ENCODE peak calls at places on chromosomes 12 and 14, in seven cellular contexts. O is GM04504; T is stimulated activated CD8-positive, alpha-beta memory T cell treated with anti-CD3 and anti-CD28 coated beads, Interleukin-7, amount 100 ng/mL, for 48 hours; U is A549; S is epithelial cell of esophagus; H is GM12878; V is naive thymus-derived CD4-positive, alpha-beta T cell. Z is an unnamed sample.

GRCh38 chr12:48794870-48795269 is 6.0 kb upstream of the ADCY6 start:
- DNase-seq in O (no peak), T (no peak), U (no peak), S (peak; percentile 97), V (no peak), H (no peak), Z (no peak)

GRCh38 chr14:23041729-23042128 is 283 bp upstream of the PSMB11 start:
- DNase-seq in S (peak; percentile 63), V (no peak), H (no peak), O (no peak), T (no peak), U (no peak), Z (no peak)

GRCh38 chr12:11698729-11699128 is 49.3 kb downstream of the ETV6 start:
- DNase-seq in H (no peak), T (no peak), S (no peak), O (no peak), V (no peak), U (no peak), Z (no peak)

GRCh38 chr14:92846162-92846897 is 52.2 kb downstream of the GOLGA5 start:
- DNase-seq in V (no peak), U (peak; percentile 9), H (peak; percentile 86), S (peak; percentile 90), O (peak; percentile 38), T (peak; percentile 2), Z (no peak)

GRCh38 chr12:10278104-10278503 is 29.6 kb upstream of the KLRD1 start:
- DNase-seq in U (no peak), O (no peak), S (no peak), H (no peak), V (no peak), T (no peak), Z (no peak)

GRCh38 chr12:119659289-119659897 is 8.5 kb upstream of the PRKAB1 start:
- DNase-seq in H (no peak), V (peak; percentile 53), O (no peak), S (peak; percentile 48), T (no peak), U (peak; percentile 26), Z (no peak)

GRCh38 chr12:69102856-69103255 is 136.5 kb upstream of the CPSF6 start:
- DNase-seq in U (no peak), V (no peak), S (no peak), O (no peak), H (no peak), T (no peak), Z (no peak)

GRCh38 chr12:27504506-27504905 is 19.5 kb upstream of the PPFIBP1 start:
- DNase-seq in U (no peak), H (no peak), O (no peak), V (no peak), S (no peak), T (no peak), Z (no peak)

GRCh38 chr12:52141306-52141705 is 50.5 kb downstream of the KRT80 start:
- DNase-seq in U (peak; percentile 59), V (no peak), O (no peak), S (no peak), T (no peak), H (no peak), Z (no peak)

GRCh38 chr14:30709201-30709600 is 87.1 kb downstream of the SCFD1 start:
- DNase-seq in U (no peak), O (no peak), S (no peak), T (no peak), H (no peak), V (no peak), Z (no peak)

GRCh38 chr14:33834956-33835655 is 115.8 kb downstream of the EGLN3 start:
- DNase-seq in T (no peak), V (no peak), O (no peak), U (no peak), S (no peak), H (no peak), Z (no peak)

GRCh38 chr12:55068416-55069010 is 48.7 kb downstream of the NEUROD4 start:
- DNase-seq in T (no peak), S (peak; percentile 69), H (no peak), U (peak; percentile 68), O (peak; percentile 24), V (peak; percentile 50), Z (no peak)

GRCh38 chr14:37655418-37655817 is 60.0 kb downstream of the TTC6 start:
- DNase-seq in H (no peak), T (no peak), V (no peak), S (peak; percentile 18), U (peak; percentile 25), O (no peak), Z (no peak)

GRCh38 chr12:6768385-6769002 is 2.3 kb downstream of the PTMS start:
- DNase-seq in H (no peak), T (no peak), O (no peak), S (no peak), U (no peak), V (no peak), Z (no peak)

GRCh38 chr14:57390806-57391562 is 598 bp downstream of the NAA30 start:
- DNase-seq in V (peak; percentile 58), U (peak; percentile 48), H (no peak), S (peak; percentile 35), O (peak; percentile 12), T (peak; percentile 18), Z (peak; percentile 33)

GRCh38 chr12:27922591-27923139 is 49.9 kb downstream of the PTHLH start:
- DNase-seq in S (peak; percentile 90), O (no peak), H (no peak), U (peak; percentile 35), V (no peak), T (no peak), Z (no peak)

GRCh38 chr12:96487214-96487613 is 2.2 kb upstream of the CFAP54 start:
- DNase-seq in H (no peak), T (no peak), V (no peak), O (no peak), U (peak; percentile 63), S (peak; percentile 87), Z (no peak)

GRCh38 chr14:56122306-56122705 is 4.1 kb downstream of the PELI2 start:
- DNase-seq in O (no peak), U (no peak), H (no peak), V (no peak), T (no peak), S (no peak), Z (no peak)

GRCh38 chr12:12975322-12976077 is 23.5 kb upstream of the GPRC5D start:
- DNase-seq in S (peak; percentile 52), H (no peak), O (no peak), T (no peak), U (peak; percentile 64), V (no peak), Z (no peak)

GRCh38 chr14:51176819-51177218 is 63.2 kb upstream of the TMX1 start:
- DNase-seq in H (no peak), U (no peak), S (no peak), V (no peak), O (no peak), T (no peak), Z (no peak)

GRCh38 chr12:49827351-49828099 is 688 bp downstream of the NCKAP5L start:
- DNase-seq in V (peak; percentile 38), U (peak; percentile 54), T (peak; percentile 9), O (no peak), H (no peak), S (peak; percentile 26), Z (peak; percentile 20)

GRCh38 chr12:124516850-124517249 is 50.6 kb downstream of the NCOR2 start:
- DNase-seq in O (no peak), V (no peak), S (no peak), T (no peak), H (no peak), U (no peak), Z (no peak)

GRCh38 chr12:82687020-82687951 is 580 bp downstream of the TMTC2 start:
- DNase-seq in O (no peak), H (no peak), V (peak; percentile 43), U (peak; percentile 54), T (peak; percentile 7), S (peak; percentile 70), Z (peak; percentile 42)

GRCh38 chr14:27739657-27740156 is 1026.9 kb upstream of the FOXG1 start:
- DNase-seq in V (no peak), O (no peak), U (no peak), H (no peak), S (no peak), T (no peak), Z (no peak)

GRCh38 chr12:71691504-71692129 is 5.7 kb downstream of the TMEM19 start:
- DNase-seq in H (no peak), T (no peak), S (no peak), V (no peak), U (no peak), O (no peak), Z (no peak)

GRCh38 chr12:6052940-6053329 is 71.5 kb downstream of the VWF start:
- DNase-seq in H (no peak), S (no peak), U (no peak), V (no peak), T (no peak), O (no peak), Z (no peak)

GRCh38 chr12:55822228-55822627 is 4.4 kb downstream of the ORMDL2 start:
- DNase-seq in T (no peak), V (no peak), S (peak; percentile 29), O (no peak), H (no peak), U (peak; percentile 44), Z (no peak)